ENCODE peak calls at places on chromosomes 5 and 9, in nine cellular contexts. V is transverse colon, C is HCT116, L is AG09319, P is glutamatergic neuron, A is neural crest cell, E is H9, Y is fibroblast of lung, D is Peyer's patch. B is an unnamed sample.

GRCh38 chr9:530681-531080 is 310.8 kb upstream of the DMRT1 start:
- DNase-seq in C (peak), P (no peak), E (no peak), D (no peak), L (no peak), A (no peak), V (no peak), Y (peak), B (peak)

GRCh38 chr9:125550633-125551032 is 156.4 kb downstream of the MAPKAP1 start:
- DNase-seq in V (no peak), C (no peak), A (no peak), Y (no peak), L (no peak), P (no peak), E (no peak), D (no peak), B (no peak)

GRCh38 chr5:80615266-80615914 is 39.1 kb upstream of the MSH3 start:
- DNase-seq in V (no peak), L (no peak), A (peak), Y (peak), D (no peak), E (no peak), C (no peak), P (no peak), B (no peak)

GRCh38 chr9:125700791-125701190 is 6.2 kb downstream of the MAPKAP1 start:
- DNase-seq in A (no peak), D (no peak), P (no peak), E (peak), L (no peak), C (no peak), V (no peak), Y (peak), B (no peak)

GRCh38 chr5:171494452-171495121 is 75.1 kb downstream of the FGF18 start:
- DNase-seq in E (peak), L (peak), Y (peak), A (peak), V (no peak), P (peak), D (no peak), C (peak), B (peak)

GRCh38 chr5:131019601-131020315 is 145.3 kb downstream of the HINT1 start:
- DNase-seq in C (no peak), E (peak), Y (no peak), P (no peak), A (no peak), D (peak), V (peak), L (no peak), B (peak)

GRCh38 chr9:137891588-137892423 is 14.2 kb downstream of the CACNA1B start:
- DNase-seq in Y (no peak), P (no peak), L (no peak), E (no peak), A (no peak), V (no peak), C (no peak), D (no peak), B (no peak)

GRCh38 chr5:140565024-140565779 is 574 bp downstream of the SLC35A4 start:
- DNase-seq in L (no peak), C (no peak), V (no peak), Y (peak), D (no peak), E (no peak), A (no peak), P (no peak), B (no peak)

GRCh38 chr9:127991017-127991756 is 10.4 kb upstream of the EEIG1 start:
- DNase-seq in E (no peak), C (no peak), A (no peak), Y (no peak), V (peak), D (peak), P (no peak), L (no peak), B (peak)

GRCh38 chr5:132063090-132063911 is 2.8 kb downstream of the IL3 start:
- DNase-seq in L (peak), E (peak), C (peak), Y (peak), P (peak), D (peak), V (peak), A (peak), B (peak)

GRCh38 chr9:112774006-112774996 is 23.7 kb downstream of the SNX30 start:
- DNase-seq in E (no peak), Y (peak), P (no peak), L (no peak), C (no peak), V (no peak), D (no peak), A (no peak), B (no peak)

GRCh38 chr9:128118971-128119665 is 8.4 kb downstream of the PTGES2 start:
- DNase-seq in E (peak), P (peak), A (no peak), C (no peak), D (peak), V (peak), L (no peak), Y (no peak), B (no peak)

GRCh38 chr5:93126634-93127033 is 454.4 kb downstream of the NR2F1-AS1 start:
- DNase-seq in C (no peak), P (no peak), Y (peak), L (no peak), D (no peak), A (no peak), V (no peak), E (no peak), B (no peak)

GRCh38 chr9:114178756-114179450 is 23.6 kb downstream of the COL27A1 start:
- DNase-seq in P (no peak), L (no peak), V (no peak), D (no peak), E (no peak), Y (no peak), A (no peak), C (no peak), B (no peak)

GRCh38 chr5:65203746-65204145 is 278.0 kb downstream of the ADAMTS6 start:
- DNase-seq in L (peak), V (no peak), E (no peak), D (no peak), P (no peak), Y (peak), A (no peak), C (no peak), B (no peak)

GRCh38 chr9:124455820-124456219 is 5.6 kb downstream of the ADGRD2 start:
- DNase-seq in P (peak), A (no peak), L (no peak), V (no peak), C (no peak), D (peak), Y (no peak), E (no peak), B (no peak)

GRCh38 chr5:16909464-16909863 is 26.6 kb downstream of the MYO10 start:
- DNase-seq in Y (peak), L (no peak), A (no peak), P (no peak), V (no peak), C (no peak), E (no peak), D (no peak), B (no peak)

GRCh38 chr5:177228751-177229150 is 74.8 kb downstream of the RAB24 start:
- DNase-seq in A (no peak), L (no peak), Y (no peak), P (no peak), V (no peak), C (no peak), E (no peak), D (no peak), B (no peak)
- TF ChIP-seq CTCF in A (peak), L (no peak), Y (no peak), P (peak), V (no peak), C (peak), E (peak), D (no peak), B (no peak)

GRCh38 chr9:129885670-129886106 is 50.4 kb downstream of the USP20 start:
- DNase-seq in V (peak), P (peak), A (peak), L (peak), E (peak), C (peak), Y (peak), D (peak), B (peak)

GRCh38 chr9:129886226-129887174 is 51.2 kb downstream of the USP20 start:
- DNase-seq in D (no peak), V (peak), Y (no peak), A (no peak), E (peak), C (no peak), P (no peak), L (no peak), B (no peak)

GRCh38 chr9:129887210-129888084 is 52.2 kb downstream of the USP20 start:
- DNase-seq in E (no peak), C (no peak), P (no peak), V (peak), L (no peak), Y (peak), A (no peak), D (no peak), B (no peak)

GRCh38 chr9:129884220-129885017 is 49.2 kb downstream of the USP20 start:
- DNase-seq in E (peak), C (peak), V (peak), A (peak), Y (peak), P (peak), L (peak), D (peak), B (peak)

DNA sequence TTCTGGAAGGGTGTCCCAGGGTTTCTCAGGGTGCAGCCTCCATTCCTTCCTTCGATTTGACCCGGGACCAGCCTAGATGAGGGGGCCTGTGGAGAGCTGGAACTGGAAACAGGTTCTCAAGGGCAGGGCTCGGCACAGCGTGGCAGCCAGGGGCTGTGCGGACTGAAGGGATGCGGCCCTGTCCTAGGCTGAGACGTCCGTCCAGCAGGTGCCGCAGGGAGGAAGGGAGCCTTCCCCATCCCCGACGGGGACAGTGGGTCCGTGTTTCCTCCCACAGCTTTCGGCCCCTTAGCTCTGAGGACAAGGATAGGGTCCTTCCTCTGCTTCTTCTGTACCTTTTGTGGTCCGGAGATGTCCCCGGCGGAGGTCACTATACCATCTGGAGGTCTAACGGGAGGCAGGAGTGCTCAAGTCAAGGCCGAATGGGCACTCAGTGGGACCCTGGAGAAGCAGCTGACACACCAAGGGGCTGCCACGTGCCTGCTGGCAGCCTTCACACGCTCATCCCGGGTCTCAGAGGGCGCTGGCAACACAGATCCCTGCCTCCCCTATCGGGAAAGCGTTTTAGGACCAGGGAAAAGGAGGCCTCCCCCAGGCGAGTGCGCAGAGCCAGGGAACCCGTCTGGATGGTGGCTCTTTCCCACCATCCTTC is 49.9 kb downstream of the USP20 start:
- DNase-seq in A (no peak), D (no peak), L (no peak), Y (no peak), C (no peak), P (no peak), V (peak), E (peak), B (peak)
- TF ChIP-seq CTCF in A (no peak), D (peak), L (peak), Y (no peak), C (no peak), P (no peak), V (peak), E (no peak), B (no peak)

DNA sequence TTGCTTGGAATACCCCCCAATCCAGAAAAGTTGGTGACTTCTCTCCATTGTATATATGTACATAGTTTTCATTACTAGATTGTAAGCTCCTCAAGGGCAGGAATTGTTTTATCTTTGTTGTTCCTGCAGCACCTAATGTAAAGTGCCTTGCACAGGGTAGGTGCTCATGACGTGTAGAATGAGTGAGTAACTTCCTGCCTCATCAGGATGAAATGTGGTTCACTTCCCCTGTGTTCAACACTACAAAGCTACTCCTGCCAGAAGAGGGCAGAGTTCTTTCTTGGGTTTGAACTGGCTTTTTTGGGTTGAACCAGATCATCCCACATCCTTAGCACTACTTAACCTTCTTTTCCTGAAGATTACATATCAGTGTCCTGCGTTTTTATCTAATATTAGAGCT is 23.9 kb downstream of the GTF3C4 start:
- DNase-seq in Y (peak), E (peak), C (no peak), V (no peak), A (no peak), P (no peak), L (no peak), D (no peak), B (no peak)
- TF ChIP-seq CTCF in Y (no peak), E (peak), C (peak), V (no peak), A (no peak), P (no peak), L (no peak), D (no peak), B (no peak)

GRCh38 chr9:79953908-79954307 is 382.1 kb downstream of the TLE4 start:
- DNase-seq in D (no peak), V (no peak), L (no peak), C (no peak), P (no peak), Y (no peak), E (no peak), A (no peak), B (no peak)

GRCh38 chr9:79952401-79952800 is 380.6 kb downstream of the TLE4 start:
- DNase-seq in A (no peak), L (no peak), Y (peak), D (no peak), E (no peak), P (no peak), C (no peak), V (no peak), B (no peak)

DNA sequence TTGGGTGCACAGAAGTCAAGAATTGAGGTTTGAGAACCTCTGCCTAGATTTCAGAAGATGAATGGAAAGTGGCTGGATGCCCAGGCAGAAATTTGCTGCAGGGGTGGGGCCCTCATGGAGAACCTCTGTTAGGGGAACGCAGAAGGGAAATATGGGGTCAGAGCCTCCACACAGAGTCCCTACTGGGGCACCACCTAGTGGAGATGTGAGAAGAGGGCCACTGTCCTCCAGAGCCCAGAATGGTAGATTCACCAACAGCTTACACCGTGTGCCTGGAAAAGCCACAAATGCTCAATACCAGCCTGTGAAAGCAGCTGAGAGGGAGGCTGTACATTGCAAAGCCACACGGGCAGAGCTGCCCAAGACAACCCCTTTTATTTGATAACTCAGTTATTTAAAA is 383.5 kb downstream of the TLE4 start:
- DNase-seq in D (no peak), P (no peak), C (no peak), V (no peak), Y (no peak), L (no peak), A (no peak), E (no peak), B (no peak)
- TF ChIP-seq CTCF in D (no peak), P (no peak), C (no peak), V (peak), Y (peak), L (peak), A (no peak), E (peak), B (no peak)

GRCh38 chr9:7360513-7360912 is 439.1 kb downstream of the DMAC1 start:
- DNase-seq in E (peak), D (no peak), P (no peak), A (no peak), Y (no peak), L (no peak), C (no peak), V (no peak), B (no peak)
- TF ChIP-seq CTCF in E (peak), D (no peak), P (no peak), A (no peak), Y (no peak), L (no peak), C (peak), V (no peak), B (no peak)

GRCh38 chr9:92709954-92710353 is 40.0 kb upstream of the IPPK start:
- DNase-seq in L (no peak), E (no peak), A (no peak), P (no peak), V (no peak), D (no peak), Y (no peak), C (no peak), B (no peak)

GRCh38 chr9:92707530-92707929 is 37.6 kb upstream of the IPPK start:
- DNase-seq in L (no peak), C (no peak), E (no peak), P (no peak), Y (peak), A (no peak), V (no peak), D (no peak), B (no peak)

GRCh38 chr9:92709240-92709639 is 39.3 kb upstream of the IPPK start:
- DNase-seq in L (no peak), V (no peak), A (no peak), D (no peak), Y (peak), C (no peak), P (no peak), E (no peak), B (no peak)

GRCh38 chr9:92704528-92704927 is 34.6 kb upstream of the IPPK start:
- DNase-seq in P (no peak), A (no peak), L (no peak), V (no peak), E (no peak), D (no peak), Y (peak), C (no peak), B (no peak)

GRCh38 chr9:92706218-92706940 is 36.4 kb upstream of the IPPK start:
- DNase-seq in Y (no peak), P (no peak), E (peak), C (peak), D (no peak), L (no peak), A (no peak), V (no peak), B (peak)
- TF ChIP-seq CTCF in Y (no peak), P (no peak), E (peak), C (peak), D (peak), L (peak), A (peak), V (peak), B (peak)

DNA sequence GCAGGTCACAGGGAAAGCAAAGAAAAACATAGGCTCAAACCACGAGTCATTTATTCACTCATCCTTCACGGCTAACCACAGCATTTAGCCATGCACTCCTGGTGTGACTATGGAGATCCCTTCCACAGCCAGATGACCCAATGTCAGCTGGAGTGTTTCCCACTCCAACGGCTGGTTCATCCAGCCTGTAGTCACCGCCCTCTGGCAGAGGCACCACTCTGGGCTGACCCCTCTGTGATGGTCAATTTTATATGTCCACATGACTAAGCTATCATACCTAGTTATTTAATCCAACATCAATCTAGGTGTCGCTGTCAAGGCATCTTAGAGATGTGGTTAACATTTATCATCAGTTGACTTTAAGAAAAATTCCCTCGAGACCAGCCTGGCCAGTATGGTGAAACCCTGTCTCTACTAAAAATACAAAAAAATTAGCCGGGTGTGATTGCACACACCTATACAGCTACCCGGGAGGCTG is 9.5 kb upstream of the PHF19 start:
- DNase-seq in P (no peak), E (no peak), V (no peak), Y (peak), A (no peak), L (no peak), D (no peak), C (no peak), B (no peak)
- TF ChIP-seq CTCF in P (no peak), E (no peak), V (no peak), Y (no peak), A (no peak), L (no peak), D (no peak), C (no peak), B (no peak)